ENCODE peak calls at places on chromosomes 7 and 10, in four cellular contexts. T is GM19239, P is A172, L is naive B cell. M is an unnamed sample.

GRCh38 chr10:102133373-102134195 is 744 bp downstream of the PPRC1 start:
- DNase-seq in T (no peak), P (peak), L (no peak), M (peak)

GRCh38 chr10:4754143-4754542 is 71.9 kb upstream of the AKR1E2 start:
- DNase-seq in T (no peak), P (no peak), L (no peak), M (no peak)

GRCh38 chr10:130495116-130495862 is 359.1 kb downstream of the GLRX3 start:
- DNase-seq in T (no peak), P (no peak), L (no peak), M (no peak)

GRCh38 chr10:8059191-8059936 is 4.9 kb downstream of the GATA3 start:
- DNase-seq in T (no peak), P (no peak), L (no peak), M (no peak)

GRCh38 chr7:157464111-157464970 is 127.5 kb downstream of the DNAJB6 start:
- DNase-seq in T (no peak), P (no peak), L (no peak), M (no peak)

GRCh38 chr10:33336606-33337334 is 2.3 kb upstream of the NRP1 start:
- DNase-seq in T (no peak), P (no peak), L (no peak), M (no peak)

GRCh38 chr10:84264611-84265141 is 19.8 kb downstream of the RGR start:
- DNase-seq in T (peak), P (peak), L (peak), M (peak)

GRCh38 chr7:37705976-37706375 is 22.4 kb downstream of the GPR141 start:
- DNase-seq in T (no peak), P (no peak), L (no peak), M (no peak)

GRCh38 chr7:130485734-130486113 is 6.2 kb upstream of the MEST start:
- DNase-seq in T (no peak), P (no peak), L (no peak), M (no peak)

GRCh38 chr7:133853706-133854276 is 273.3 kb upstream of the LRGUK start:
- DNase-seq in T (no peak), P (peak), L (no peak), M (peak)

GRCh38 chr7:84837405-84837804 is 349.5 kb downstream of the SEMA3D start:
- DNase-seq in T (no peak), P (peak), L (no peak), M (no peak)

GRCh38 chr10:97676770-97677581 is 10.1 kb downstream of the AVPI1 start:
- DNase-seq in T (peak), P (peak), L (peak), M (peak)

GRCh38 chr7:30596043-30596641 is 1.5 kb downstream of the GARS1 start:
- DNase-seq in T (no peak), P (peak), L (no peak), M (peak)

GRCh38 chr10:71966046-71967004 is 2.1 kb downstream of the CHST3 start:
- DNase-seq in T (no peak), P (peak), L (no peak), M (peak)

GRCh38 chr10:6751363-6751762 is 171.3 kb upstream of the PRKCQ start:
- DNase-seq in T (no peak), P (no peak), L (no peak), M (no peak)

GRCh38 chr10:44051584-44052385 is 333.1 kb downstream of the CXCL12 start:
- DNase-seq in T (no peak), P (peak), L (no peak), M (peak)

GRCh38 chr7:121419201-121420148 is 23.4 kb upstream of the FAM3C start:
- DNase-seq in T (no peak), P (no peak), L (no peak), M (no peak)

GRCh38 chr7:55052081-55052480 is 33.3 kb downstream of the EGFR start:
- DNase-seq in T (no peak), P (peak), L (no peak), M (peak)

GRCh38 chr10:120423350-120424197 is 33.5 kb upstream of the PLPP4 start:
- DNase-seq in T (peak), P (peak), L (no peak), M (peak)

GRCh38 chr7:102284891-102285540 is 1.7 kb upstream of the SH2B2 start:
- DNase-seq in T (no peak), P (no peak), L (no peak), M (no peak)

GRCh38 chr7:13724631-13725566 is 264.6 kb downstream of the ETV1 start:
- DNase-seq in T (no peak), P (no peak), L (no peak), M (no peak)

GRCh38 chr10:24446739-24447138 is 237.8 kb downstream of the KIAA1217 start:
- DNase-seq in T (no peak), P (peak), L (no peak), M (peak)

GRCh38 chr10:43114031-43114742 is 24.1 kb upstream of the CSGALNACT2 start:
- DNase-seq in T (no peak), P (no peak), L (no peak), M (no peak)

GRCh38 chr10:70619271-70620019 is 16.9 kb upstream of the PRF1 start:
- DNase-seq in T (no peak), P (peak), L (no peak), M (peak)

GRCh38 chr10:29634105-29634504 is 666 bp downstream of the SVIL start:
- DNase-seq in T (no peak), P (no peak), L (no peak), M (no peak)

GRCh38 chr10:132412316-132413192 is 15.6 kb downstream of the PWWP2B start:
- DNase-seq in T (no peak), P (no peak), L (no peak), M (no peak)

GRCh38 chr7:45032421-45032820 is 32.4 kb downstream of the CCM2 start:
- DNase-seq in T (no peak), P (no peak), L (no peak), M (no peak)

GRCh38 chr10:102648889-102649752 is 4.8 kb downstream of the TRIM8 start:
- DNase-seq in T (no peak), P (no peak), L (no peak), M (no peak)

GRCh38 chr10:11797281-11797680 is 25.9 kb upstream of the PROSER2 start:
- DNase-seq in T (no peak), P (no peak), L (no peak), M (no peak)

GRCh38 chr10:113301342-113301984 is 251.4 kb upstream of the HABP2 start:
- DNase-seq in T (no peak), P (no peak), L (no peak), M (peak)

GRCh38 chr10:63718453-63718852 is 197.3 kb downstream of the REEP3 start:
- DNase-seq in T (no peak), P (no peak), L (no peak), M (no peak)

GRCh38 chr7:40655426-40655825 is 520.6 kb downstream of the SUGCT start:
- DNase-seq in T (no peak), P (no peak), L (no peak), M (no peak)

GRCh38 chr7:41385996-41386395 is 316.9 kb downstream of the INHBA start:
- DNase-seq in T (no peak), P (no peak), L (no peak), M (no peak)

GRCh38 chr7:48140001-48140681 is 31.1 kb upstream of the ABCA13 start:
- DNase-seq in T (no peak), P (peak), L (no peak), M (no peak)

GRCh38 chr7:95545007-95545615 is 51.2 kb downstream of the PDK4 start:
- DNase-seq in T (no peak), P (peak), L (no peak), M (peak)

GRCh38 chr7:101754432-101755159 is 62.8 kb upstream of the CUX1 start:
- DNase-seq in T (no peak), P (peak), L (no peak), M (peak)

GRCh38 chr10:91034494-91035157 is 113.7 kb upstream of the ANKRD1 start:
- DNase-seq in T (no peak), P (peak), L (no peak), M (no peak)

GRCh38 chr7:45601816-45602540 is 27.8 kb downstream of the ADCY1 start:
- DNase-seq in T (no peak), P (no peak), L (no peak), M (no peak)

M was measured in ACHN.